ENCODE peak calls at places on chromosomes 11 and 22, in four cellular contexts. F, M, K and E are unnamed samples.

GRCh38 chr11:16806791-16807190 is 68.3 kb downstream of the C11orf58 start:
- DNase-seq in F (peak; percentile 59), K (no peak), M (no peak), E (no peak)

GRCh38 chr11:57597461-57597892 is at the start of gene SERPING1:
- DNase-seq in K (no peak), F (no peak), M (peak; percentile 70), E (peak; percentile 73)

GRCh38 chr11:70522613-70523311 is 124.4 kb downstream of the CTTN start:
- DNase-seq in F (no peak), K (no peak), M (no peak), E (no peak)

GRCh38 chr11:59560290-59560701 is 49.0 kb downstream of the OR4D9 start:
- DNase-seq in M (no peak), K (peak; percentile 86), F (peak; percentile 70), E (peak; percentile 81)

GRCh38 chr22:47609653-47610052 is 847.2 kb downstream of the TBC1D22A start:
- DNase-seq in M (no peak), K (no peak), F (no peak), E (no peak)

GRCh38 chr11:130403301-130403804 is 25.1 kb downstream of the ADAMTS8 start:
- DNase-seq in M (no peak), F (peak; percentile 97), K (no peak), E (no peak)

GRCh38 chr11:10407055-10407454 is 48.0 kb upstream of the AMPD3 start:
- DNase-seq in M (no peak), K (peak; percentile 49), F (peak; percentile 63), E (no peak)

GRCh38 chr11:1278766-1279673 is 30.4 kb downstream of the TOLLIP start:
- DNase-seq in F (no peak), M (no peak), K (no peak), E (no peak)

GRCh38 chr11:67275606-67276409 is 9.5 kb downstream of the GRK2 start:
- DNase-seq in F (no peak), M (no peak), K (no peak), E (no peak)

GRCh38 chr22:23764931-23765881 is 2.4 kb downstream of the C22orf15 start:
- DNase-seq in M (no peak), F (no peak), K (no peak), E (no peak)

GRCh38 chr11:10796191-10796590 is 12.5 kb downstream of the EIF4G2 start:
- DNase-seq in F (no peak), M (no peak), K (no peak), E (no peak)

GRCh38 chr11:45165806-45166603 is 19.6 kb downstream of the PRDM11 start:
- DNase-seq in F (no peak), M (no peak), K (no peak), E (no peak)

GRCh38 chr11:12643029-12643428 is 31.2 kb upstream of the TEAD1 start:
- DNase-seq in F (no peak), K (no peak), M (no peak), E (no peak)

GRCh38 chr22:21697866-21698265 is 32.1 kb downstream of the PPIL2 start:
- DNase-seq in M (no peak), F (peak; percentile 82), K (no peak), E (no peak)

GRCh38 chr11:1203505-1204271 is 19.2 kb upstream of the MUC5B start:
- DNase-seq in F (no peak), M (peak; percentile 50), K (no peak), E (no peak)

GRCh38 chr11:70871881-70872280 is 380.5 kb downstream of the SHANK2 start:
- DNase-seq in F (peak; percentile 30), K (no peak), M (no peak), E (no peak)

GRCh38 chr22:21632237-21632895 is at the start of gene CCDC116:
- DNase-seq in F (no peak), K (no peak), M (peak; percentile 70), E (peak; percentile 84)

GRCh38 chr22:50218996-50219727 is 18.4 kb downstream of the SELENOO start:
- DNase-seq in F (peak; percentile 74), M (peak; percentile 90), K (peak; percentile 78), E (peak; percentile 85)

GRCh38 chr11:10373340-10373739 is 68.5 kb downstream of the ADM start:
- DNase-seq in F (peak; percentile 52), K (no peak), M (no peak), E (no peak)

GRCh38 chr11:94732617-94733292 is 35.4 kb upstream of the AMOTL1 start:
- DNase-seq in F (peak; percentile 87), K (peak; percentile 95), M (peak; percentile 57), E (no peak)

GRCh38 chr22:40578171-40578570 is 58.3 kb downstream of the MRTFA start:
- DNase-seq in M (no peak), K (no peak), F (no peak), E (no peak)

GRCh38 chr22:39077513-39077840 is 402 bp downstream of the APOBEC3G start:
- DNase-seq in M (no peak), K (no peak), F (no peak), E (no peak)

GRCh38 chr11:26974068-26974790 is 19.7 kb upstream of the FIBIN start:
- DNase-seq in M (no peak), K (no peak), F (peak; percentile 69), E (no peak)

GRCh38 chr11:40118780-40119179 is 1340.7 kb downstream of the LRRC4C start:
- DNase-seq in M (no peak), K (no peak), F (no peak), E (no peak)

GRCh38 chr11:95991545-95991944 is 67.6 kb upstream of the MTMR2 start:
- DNase-seq in F (peak; percentile 80), K (no peak), M (no peak), E (no peak)

GRCh38 chr22:48488611-48489456 is 1338.8 kb downstream of the BRD1 start:
- DNase-seq in K (no peak), F (no peak), M (no peak), E (no peak)

GRCh38 chr22:33879796-33880195 is 40.5 kb downstream of the LARGE1 start:
- DNase-seq in M (no peak), K (no peak), F (no peak), E (no peak)

GRCh38 chr11:58625826-58626460 is 3.5 kb downstream of the CNTF start:
- DNase-seq in M (no peak), K (no peak), F (peak; percentile 87), E (no peak)

GRCh38 chr11:68380786-68381622 is 68.6 kb downstream of the LRP5 start:
- DNase-seq in K (peak; percentile 55), F (peak; percentile 11), M (no peak), E (no peak)
- TF ChIP-seq CTCF in K (no peak), F (no peak), M (no peak), E (no peak)

DNA sequence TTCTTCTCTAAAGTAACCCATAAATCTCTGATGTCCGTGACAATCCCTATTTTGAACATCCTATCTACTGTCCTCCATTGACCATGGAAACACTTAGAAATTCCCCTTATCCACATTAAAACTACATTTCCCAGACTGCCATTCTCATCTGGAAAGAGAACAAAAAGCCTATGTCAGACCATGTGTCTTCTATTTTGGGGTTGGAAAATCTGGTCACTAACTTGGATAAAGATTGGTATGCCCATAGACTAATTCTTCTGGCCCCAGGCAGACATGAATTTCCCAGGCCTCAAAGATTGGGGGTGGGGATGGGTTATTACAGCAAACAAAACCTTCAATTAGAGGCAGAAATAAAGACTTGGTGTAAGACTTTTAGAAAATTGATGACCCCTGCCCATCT is 30.9 kb upstream of the CREB3L1 start:
- DNase-seq in K (no peak), M (no peak), F (peak; percentile 47), E (no peak)
- H3K4me1 ChIP-seq in K (peaks cover 12% of the 10 kb centered on the region), M (peaks cover 14% of the 10 kb centered on the region), F (peaks cover 26% of the 10 kb centered on the region), E (no peaks in the 10 kb centered on the region)

GRCh38 chr22:36781656-36782627 is 6.0 kb upstream of the IFT27 start:
- DNase-seq in M (peak; percentile 85), K (peak; percentile 95), F (peak; percentile 92), E (peak; percentile 81)
- TF ChIP-seq CTCF in M (peak; percentile 93), K (peak; percentile 98), F (peak; percentile 95), E (peak; percentile 84)

DNA sequence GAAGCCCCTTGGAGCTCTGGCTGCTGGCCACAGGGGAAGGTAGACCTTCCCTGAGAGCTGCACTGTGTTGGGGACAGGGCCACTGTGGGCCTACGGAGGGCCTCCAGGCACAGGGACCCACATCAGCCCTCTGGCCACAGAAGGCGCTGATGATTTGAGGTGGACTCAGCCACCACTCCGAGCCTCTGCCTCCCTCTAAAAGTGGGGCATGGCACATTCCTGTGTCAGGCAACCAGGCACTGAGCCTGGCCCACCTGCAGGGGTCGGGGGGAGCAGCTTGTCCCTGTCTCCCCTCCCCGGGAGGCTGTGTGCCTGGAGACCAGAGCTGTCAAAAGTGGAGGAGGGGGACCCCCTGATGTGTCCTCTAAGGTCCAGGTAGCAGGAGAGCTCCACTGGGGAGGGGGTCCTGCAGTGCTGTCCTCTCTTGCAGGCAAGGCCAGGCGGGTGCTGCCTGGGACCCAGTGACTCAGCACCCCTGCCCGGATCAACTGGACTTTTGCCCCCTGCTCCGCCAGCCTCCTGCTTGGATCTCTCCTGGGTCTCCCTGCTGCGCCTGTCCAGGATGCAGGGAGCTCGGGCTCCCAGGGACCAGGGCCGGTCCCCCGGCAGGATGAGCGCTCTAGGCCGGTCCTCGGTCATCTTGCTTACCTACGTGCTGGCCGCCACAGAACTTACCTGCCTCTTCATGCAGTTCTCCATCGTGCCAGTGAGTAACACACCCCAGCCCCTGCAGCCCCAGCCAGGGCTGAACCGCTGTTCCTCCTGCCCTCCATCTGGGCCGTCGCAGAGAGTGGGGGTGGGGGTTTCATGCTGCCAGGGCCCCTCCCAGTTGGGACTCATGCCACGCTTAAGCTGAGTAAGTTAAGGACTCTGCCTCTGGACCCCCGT is 17.5 kb upstream of the CDKN1C start:
- DNase-seq in K (no peak), M (no peak), F (no peak), E (no peak)
- H3K4me1 ChIP-seq in K (peaks cover 22% of the 10 kb centered on the region), M (peaks cover 58% of the 10 kb centered on the region), F (peaks cover 26% of the 10 kb centered on the region), E (peaks cover 16% of the 10 kb centered on the region)

DNA sequence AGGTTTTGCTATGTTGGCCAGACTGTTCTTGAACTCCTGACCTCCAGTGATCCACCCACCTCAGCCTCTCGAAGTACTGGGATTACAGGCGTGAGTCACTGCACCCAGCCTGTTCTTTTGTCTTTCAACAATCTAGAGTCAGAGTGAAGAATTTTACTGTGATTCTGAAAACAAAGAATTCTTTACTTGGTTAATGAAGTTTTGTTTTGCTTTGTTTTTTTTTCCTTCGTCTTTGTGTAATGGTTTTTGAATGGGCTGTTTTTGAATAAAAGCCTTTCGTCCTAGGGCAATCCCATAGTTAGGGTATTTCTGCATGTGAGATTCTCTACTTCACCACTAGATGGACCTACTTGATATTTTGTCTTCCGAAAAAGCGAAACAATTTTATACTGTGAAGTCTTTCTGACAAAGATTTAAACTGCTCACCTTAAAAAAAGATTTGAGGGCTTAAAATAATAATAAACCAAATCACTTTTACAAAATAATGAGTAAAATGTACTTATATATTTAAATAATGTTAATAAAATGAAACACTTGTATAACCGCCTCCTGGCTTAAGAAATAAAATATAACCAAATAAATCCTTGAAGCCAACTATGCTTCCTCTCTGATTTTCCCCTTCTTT is 43.4 kb upstream of the SC5D start:
- DNase-seq in F (peak; percentile 48), K (peak; percentile 54), M (no peak), E (no peak)
- TF ChIP-seq CTCF in F (peak; percentile 67), K (peak; percentile 45), M (peak; percentile 87), E (peak; percentile 75)